ENCODE peak calls at places on chromosomes 6 and 20, in four cellular contexts. T is K562, I is H1, B is HepG2. X is an unnamed sample.

GRCh38 chr20:23417861-23418260 is 3.4 kb downstream of the NAPB start:
- DNase-seq in T (no peak), I (no peak), B (no peak), X (no peak)

GRCh38 chr20:31606928-31607639 is 2.0 kb downstream of the ID1 start:
- DNase-seq in T (peak), B (peak), I (no peak), X (peak)

GRCh38 chr6:151481752-151482151 is 12.1 kb upstream of the CCDC170 start:
- DNase-seq in B (no peak), I (no peak), T (no peak), X (no peak)

GRCh38 chr20:47888351-47888750 is 103.1 kb upstream of the SULF2 start:
- DNase-seq in I (no peak), T (no peak), B (no peak), X (no peak)

GRCh38 chr20:2794202-2794748 is 6.2 kb downstream of the CPXM1 start:
- DNase-seq in I (no peak), B (no peak), T (no peak), X (no peak)

GRCh38 chr20:48787861-48788375 is 39.9 kb downstream of the PREX1 start:
- DNase-seq in B (peak), T (no peak), I (no peak), X (peak)

GRCh38 chr20:59820204-59821041 is 113.0 kb downstream of the SYCP2 start:
- DNase-seq in I (no peak), T (no peak), B (no peak), X (no peak)

GRCh38 chr20:36335187-36335870 is 29.2 kb downstream of the DLGAP4 start:
- DNase-seq in T (no peak), B (no peak), I (no peak), X (no peak)

GRCh38 chr20:41287327-41287726 is 30.2 kb downstream of the ZHX3 start:
- DNase-seq in I (no peak), T (no peak), B (no peak), X (no peak)

GRCh38 chr6:162913206-162913605 is 185.4 kb downstream of the PACRG start:
- DNase-seq in I (no peak), B (no peak), T (no peak), X (no peak)

GRCh38 chr20:61597996-61598395 is 345.9 kb downstream of the CDH4 start:
- DNase-seq in T (no peak), I (no peak), B (no peak), X (no peak)

GRCh38 chr6:126380072-126380583 is 40.2 kb downstream of the CENPW start:
- DNase-seq in I (no peak), B (peak), T (no peak), X (no peak)

GRCh38 chr6:1792989-1793388 is 183.3 kb downstream of the FOXC1 start:
- DNase-seq in I (no peak), T (no peak), B (peak), X (peak)

GRCh38 chr6:170057034-170057734 is 233.7 kb downstream of the DLL1 start:
- DNase-seq in T (no peak), B (no peak), I (no peak), X (no peak)

GRCh38 chr6:135418040-135418439 is 79.5 kb downstream of the AHI1 start:
- DNase-seq in B (no peak), I (no peak), T (no peak), X (no peak)

GRCh38 chr6:159074866-159075265 is 30.1 kb upstream of the TAGAP start:
- DNase-seq in T (no peak), B (no peak), I (no peak), X (no peak)

GRCh38 chr6:140379919-140380318 is 1005.5 kb upstream of the CITED2 start:
- DNase-seq in T (no peak), I (no peak), B (peak), X (no peak)

GRCh38 chr20:32067234-32067821 is 15.3 kb downstream of the HCK start:
- DNase-seq in I (no peak), B (no peak), T (no peak), X (peak)

GRCh38 chr6:91303326-91303725 is 716.5 kb upstream of the MAP3K7 start:
- DNase-seq in T (no peak), I (no peak), B (no peak), X (no peak)

GRCh38 chr6:34536251-34536958 is 19.7 kb downstream of the SPDEF start:
- DNase-seq in B (no peak), T (no peak), I (no peak), X (no peak)

GRCh38 chr6:40352006-40352405 is 235.2 kb downstream of the LRFN2 start:
- DNase-seq in I (no peak), T (no peak), B (no peak), X (no peak)

GRCh38 chr6:164214066-164214465 is 799.5 kb downstream of the QKI start:
- DNase-seq in T (no peak), B (no peak), I (no peak), X (no peak)

GRCh38 chr6:161418458-161418945 is 144.6 kb upstream of the AGPAT4 start:
- DNase-seq in I (no peak), T (peak), B (peak), X (peak)

GRCh38 chr6:24931296-24931695 is 4.5 kb downstream of the RIPOR2 start:
- DNase-seq in B (no peak), I (no peak), T (no peak), X (no peak)

GRCh38 chr6:106918128-106918527 is 56.4 kb downstream of the CD24 start:
- DNase-seq in T (no peak), B (no peak), I (no peak), X (no peak)

GRCh38 chr20:967796-968742 is 34.0 kb downstream of the RSPO4 start:
- DNase-seq in I (no peak), B (peak), T (peak), X (peak)

GRCh38 chr6:73207221-73207837 is 18.0 kb downstream of the KHDC1L start:
- DNase-seq in T (no peak), I (no peak), B (no peak), X (no peak)

DNA sequence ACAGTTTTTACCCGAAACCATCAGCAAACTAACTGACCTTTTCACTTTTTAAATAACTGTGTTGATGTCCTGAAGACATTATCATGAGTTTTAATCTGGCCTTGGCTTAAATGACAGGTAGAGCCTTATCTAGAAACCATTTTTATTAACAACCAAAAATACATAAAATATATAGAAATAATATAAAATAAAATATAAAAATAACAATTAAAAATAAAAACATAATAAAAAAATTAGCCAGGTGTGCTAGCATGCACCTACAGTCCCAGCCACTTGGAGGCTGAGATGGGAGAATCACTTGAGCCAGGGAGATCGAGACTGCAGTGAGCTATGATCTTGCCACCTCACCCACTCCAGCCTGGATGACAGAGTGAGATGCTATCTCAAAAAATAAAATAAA is 21.6 kb downstream of the HMGN3 start:
- DNase-seq in B (no peak), T (no peak), I (no peak), X (no peak)
- TF ChIP-seq PHF8 in B (no peak), T (no peak), I (no peak), X (no peak)

GRCh38 chr6:17043148-17043522 is 58.7 kb upstream of the STMND1 start:
- DNase-seq in T (no peak), I (no peak), B (no peak), X (no peak)
- TF ChIP-seq PHF8 in T (no peak), I (no peak), B (no peak), X (no peak)

GRCh38 chr6:129643968-129644367 is 66.0 kb downstream of the ARHGAP18 start:
- DNase-seq in I (no peak), B (no peak), T (no peak), X (no peak)

GRCh38 chr6:129646140-129646569 is 63.8 kb downstream of the ARHGAP18 start:
- DNase-seq in T (no peak), B (no peak), I (no peak), X (no peak)

GRCh38 chr6:129646617-129647016 is 63.4 kb downstream of the ARHGAP18 start:
- DNase-seq in T (no peak), I (no peak), B (no peak), X (no peak)

GRCh38 chr6:129645371-129646139 is 64.4 kb downstream of the ARHGAP18 start:
- DNase-seq in T (no peak), B (peak), I (no peak), X (peak)

GRCh38 chr6:129644567-129645015 is 65.4 kb downstream of the ARHGAP18 start:
- DNase-seq in B (peak), I (no peak), T (no peak), X (no peak)
- TF ChIP-seq PHF8 in B (no peak), I (no peak), T (no peak), X (no peak)

GRCh38 chr6:118522422-118522821 is 25.7 kb upstream of the PLN start:
- DNase-seq in I (no peak), T (no peak), B (no peak), X (no peak)
- TF ChIP-seq PHF8 in I (no peak), T (no peak), B (no peak), X (no peak)

GRCh38 chr6:35897036-35897435 is 23.9 kb downstream of the SRPK1 start:
- DNase-seq in T (no peak), I (no peak), B (no peak), X (no peak)

GRCh38 chr6:35892482-35892881 is 28.4 kb downstream of the SRPK1 start:
- DNase-seq in I (no peak), T (no peak), B (no peak), X (no peak)

GRCh38 chr6:35896228-35896627 is 24.7 kb downstream of the SRPK1 start:
- DNase-seq in T (no peak), I (no peak), B (no peak), X (no peak)

GRCh38 chr6:35895560-35895959 is 25.3 kb downstream of the SRPK1 start:
- DNase-seq in I (no peak), B (no peak), T (no peak), X (no peak)

DNA sequence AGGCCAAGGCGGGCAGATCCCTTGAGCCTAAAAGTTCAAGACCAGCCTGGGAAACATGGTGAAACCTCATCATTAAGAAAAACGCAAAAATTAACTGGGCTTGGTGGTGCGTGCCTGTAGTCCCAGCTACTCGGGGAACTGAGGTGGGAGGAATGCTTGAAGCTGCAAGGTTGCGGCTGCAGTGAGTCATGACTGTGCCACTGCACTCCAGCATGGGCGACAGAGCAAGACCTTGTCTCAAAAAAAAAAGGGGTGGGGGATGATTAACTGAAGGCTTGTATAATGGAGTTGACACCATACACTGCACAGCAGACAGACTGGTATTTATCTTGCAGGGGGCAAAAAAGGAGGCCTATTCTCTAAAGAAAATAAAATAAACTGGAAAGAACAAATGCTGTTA is 27.7 kb downstream of the SRPK1 start:
- DNase-seq in T (no peak), I (no peak), B (no peak), X (no peak)
- TF ChIP-seq PHF8 in T (no peak), I (no peak), B (no peak), X (no peak)

X was measured in A549.